ENCODE peak calls at places on chromosomes 3 and 15, in five cellular contexts. T, S, F, Z and J are unnamed samples.

GRCh38 chr3:61009025-61009424 is 242.2 kb downstream of the FHIT start:
- DNase-seq in T (no peak), S (no peak), F (no peak), Z (peak; percentile 42), J (no peak)

GRCh38 chr3:188689101-188689574 is 482.6 kb upstream of the TPRG1 start:
- DNase-seq in T (no peak), S (no peak), F (no peak), Z (peak; percentile 21), J (no peak)

GRCh38 chr3:55576621-55577020 is 89.5 kb upstream of the WNT5A start:
- DNase-seq in T (no peak), S (no peak), F (peak; percentile 64), Z (no peak), J (no peak)

GRCh38 chr15:74027688-74028087 is 33.2 kb downstream of the PML start:
- DNase-seq in T (no peak), S (no peak), F (peak; percentile 81), Z (no peak), J (no peak)

GRCh38 chr3:133362539-133362938 is 37.3 kb upstream of the BFSP2 start:
- DNase-seq in T (no peak), S (no peak), F (no peak), Z (no peak), J (no peak)

GRCh38 chr3:153829596-153830170 is 291.5 kb upstream of the ARHGEF26 start:
- DNase-seq in T (no peak), S (no peak), F (no peak), Z (no peak), J (no peak)

GRCh38 chr3:58005662-58006061 is 2.6 kb upstream of the FLNB start:
- DNase-seq in T (no peak), S (no peak), F (no peak), Z (no peak), J (no peak)

GRCh38 chr3:128448491-128448890 is 18.2 kb downstream of the DNAJB8 start:
- DNase-seq in T (no peak), S (no peak), F (no peak), Z (no peak), J (no peak)

GRCh38 chr3:100269410-100270217 is 8.8 kb downstream of the TBC1D23 start:
- DNase-seq in T (no peak), S (peak; percentile 70), F (no peak), Z (no peak), J (no peak)

GRCh38 chr3:43998841-43999805 is 242.6 kb upstream of the TOPAZ1 start:
- DNase-seq in T (no peak), S (no peak), F (no peak), Z (no peak), J (no peak)

GRCh38 chr3:73433681-73434080 is 191.1 kb downstream of the PDZRN3 start:
- DNase-seq in T (no peak), S (no peak), F (no peak), Z (no peak), J (no peak)

GRCh38 chr3:153669527-153669926 is 451.7 kb upstream of the ARHGEF26 start:
- DNase-seq in T (no peak), S (no peak), F (no peak), Z (no peak), J (no peak)

GRCh38 chr3:115388166-115388565 is 235.1 kb upstream of the GAP43 start:
- DNase-seq in T (no peak), S (no peak), F (no peak), Z (no peak), J (no peak)

GRCh38 chr3:49358884-49359225 is 702 bp upstream of the GPX1 start:
- DNase-seq in T (no peak), S (no peak), F (no peak), Z (no peak), J (no peak)

GRCh38 chr3:64232821-64233220 is 7.6 kb upstream of the PRICKLE2 start:
- DNase-seq in T (no peak), S (no peak), F (no peak), Z (no peak), J (no peak)

GRCh38 chr15:74662064-74662860 is 33.6 kb downstream of the EDC3 start:
- DNase-seq in T (no peak), S (no peak), F (no peak), Z (no peak), J (no peak)

GRCh38 chr3:131597816-131598215 is 95.0 kb upstream of the MRPL3 start:
- DNase-seq in T (no peak), S (no peak), F (no peak), Z (no peak), J (no peak)

GRCh38 chr3:118987466-118987865 is 47.2 kb downstream of the IGSF11 start:
- DNase-seq in T (no peak), S (no peak), F (peak; percentile 85), Z (no peak), J (peak; percentile 50)

GRCh38 chr3:190222360-190222759 is 99.9 kb downstream of the CLDN1 start:
- DNase-seq in T (no peak), S (no peak), F (no peak), Z (no peak), J (no peak)

GRCh38 chr3:31793040-31793439 is 188.0 kb downstream of the OSBPL10 start:
- DNase-seq in T (no peak), S (no peak), F (no peak), Z (no peak), J (no peak)

GRCh38 chr15:85380860-85381535 is 595 bp downstream of the AKAP13 start:
- DNase-seq in T (peak; percentile 53), S (no peak), F (peak; percentile 73), Z (peak; percentile 59), J (peak; percentile 28)
- TF ChIP-seq POLR2AphosphoS5 in T (no peak), S (no peak), F (no peak), Z (peak; percentile 23), J (no peak)

GRCh38 chr3:171113716-171114115 is 87.2 kb upstream of the SLC2A2 start:
- DNase-seq in T (no peak), S (no peak), F (no peak), Z (no peak), J (no peak)
- H3K9me3 ChIP-seq in T (no peaks in the 10 kb centered on the region), S (no peaks in the 10 kb centered on the region), F (no peaks in the 10 kb centered on the region), Z (no peaks in the 10 kb centered on the region), J (no peaks in the 10 kb centered on the region)

GRCh38 chr3:39141211-39141995 is 12.0 kb downstream of the CSRNP1 start:
- DNase-seq in T (peak; percentile 95), S (no peak), F (peak; percentile 72), Z (peak; percentile 92), J (peak; percentile 92)
- TF ChIP-seq POLR2AphosphoS5 in T (peak; percentile 84), S (no peak), F (no peak), Z (peak; percentile 76), J (peak; percentile 87)

DNA sequence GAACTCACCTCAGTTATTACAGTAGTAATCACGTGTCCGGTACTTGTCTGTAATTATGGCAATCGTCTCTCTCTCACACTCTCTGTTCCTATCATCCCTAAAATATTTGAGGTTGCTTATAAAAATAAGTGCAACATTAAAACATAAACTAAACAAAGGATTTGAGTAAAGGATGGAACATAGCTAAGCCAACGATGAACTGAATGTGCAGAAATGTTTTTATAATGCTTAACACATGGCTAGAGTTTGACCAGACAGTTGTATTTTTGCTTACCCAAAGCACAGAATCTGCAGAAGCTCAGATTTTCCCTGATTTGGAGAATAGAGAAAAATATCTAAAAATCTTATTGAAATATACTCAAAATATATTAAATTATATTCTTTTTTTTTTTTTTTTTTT is 1030.9 kb downstream of the NAALADL2 start:
- DNase-seq in T (no peak), S (no peak), F (no peak), Z (no peak), J (no peak)
- H3K9me3 ChIP-seq in T (no peaks in the 10 kb centered on the region), S (peaks cover 3% of the 10 kb centered on the region), F (no peaks in the 10 kb centered on the region), Z (no peaks in the 10 kb centered on the region), J (no peaks in the 10 kb centered on the region)

GRCh38 chr15:48913141-48913540 is 35.2 kb downstream of the EID1 start:
- DNase-seq in T (no peak), S (no peak), F (no peak), Z (no peak), J (no peak)
- TF ChIP-seq POLR2AphosphoS5 in T (no peak), S (no peak), F (no peak), Z (no peak), J (no peak)

GRCh38 chr15:25323420-25323819 is 115.4 kb downstream of the UBE3A start:
- DNase-seq in T (no peak), S (no peak), F (no peak), Z (no peak), J (no peak)
- H3K9me3 ChIP-seq in T (peaks cover 15% of the 10 kb centered on the region), S (no peaks in the 10 kb centered on the region), F (no peaks in the 10 kb centered on the region), Z (no peaks in the 10 kb centered on the region), J (no peaks in the 10 kb centered on the region)

GRCh38 chr3:112811150-112811884 is 35.3 kb downstream of the CD200R1L start:
- DNase-seq in T (no peak), S (no peak), F (peak; percentile 83), Z (no peak), J (no peak)
- TF ChIP-seq POLR2AphosphoS5 in T (peak; percentile 21), S (no peak), F (peak; percentile 98), Z (peak; percentile 34), J (no peak)

DNA sequence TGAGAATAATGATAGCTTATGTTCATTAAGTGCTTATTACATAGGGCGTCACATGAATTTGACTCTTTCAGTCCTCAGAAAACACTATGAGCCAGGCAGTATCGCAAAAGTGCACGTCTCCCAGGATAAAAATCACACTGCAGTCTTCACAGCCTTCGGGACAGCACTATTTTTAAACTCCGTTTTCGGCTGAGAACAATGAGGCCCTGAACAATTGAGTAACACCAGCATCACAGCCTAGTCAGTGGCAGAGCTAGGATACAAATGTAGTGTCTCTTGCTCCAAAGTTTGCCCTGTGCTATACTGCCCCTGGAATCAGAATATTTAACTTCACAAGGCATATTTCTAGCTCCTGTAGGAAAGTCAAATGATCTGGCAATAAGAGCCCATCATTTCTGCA is 852.1 kb upstream of the SEMA6D start:
- DNase-seq in T (no peak), S (no peak), F (no peak), Z (no peak), J (no peak)
- H3K9me3 ChIP-seq in T (no peaks in the 10 kb centered on the region), S (no peaks in the 10 kb centered on the region), F (no peaks in the 10 kb centered on the region), Z (no peaks in the 10 kb centered on the region), J (no peaks in the 10 kb centered on the region)